ENCODE peak calls at places on chromosomes 2 and 18, in four cellular contexts. R is tibial nerve, P is GM12878, X is A549. H is an unnamed sample. For H3K4me1, the result is how much of the 10 kb centered on the place peaks cover.

GRCh38 chr2:222433381-222434173 is 9.2 kb downstream of the SGPP2 start:
- DNase-seq in X (no peak), R (no peak), P (no peak), H (no peak)

GRCh38 chr18:64449433-64449832 is 300.5 kb upstream of the LINC00305 start:
- DNase-seq in P (no peak), R (no peak), X (no peak), H (no peak)

GRCh38 chr18:13915391-13915790 is at the start of gene MC2R:
- DNase-seq in R (no peak), P (no peak), X (no peak), H (no peak)

GRCh38 chr18:8978394-8978793 is 124.1 kb upstream of the NDUFV2 start:
- DNase-seq in P (no peak), X (no peak), R (no peak), H (no peak)

GRCh38 chr2:5618271-5618670 is 73.9 kb upstream of the SOX11 start:
- DNase-seq in P (no peak), X (no peak), R (no peak), H (no peak)

GRCh38 chr18:79524181-79525078 is 128.7 kb downstream of the NFATC1 start:
- DNase-seq in P (no peak), R (no peak), X (no peak), H (peak)

GRCh38 chr2:191245869-191246531 is 796 bp downstream of the MYO1B start:
- DNase-seq in R (peak), P (no peak), X (peak), H (peak)

GRCh38 chr2:2291500-2292260 is 39.4 kb downstream of the MYT1L start:
- DNase-seq in R (no peak), X (peak), P (no peak), H (no peak)

GRCh38 chr2:10738192-10738591 is 16.8 kb downstream of the ATP6V1C2 start:
- DNase-seq in X (no peak), R (no peak), P (no peak), H (no peak)

GRCh38 chr2:233600361-233600760 is 17.1 kb upstream of the UGT1A8 start:
- DNase-seq in R (no peak), X (no peak), P (no peak), H (no peak)

GRCh38 chr2:11352781-11353537 is 8.5 kb upstream of the ROCK2 start:
- DNase-seq in X (no peak), P (no peak), R (no peak), H (no peak)

GRCh38 chr18:23188391-23188790 is 53.1 kb downstream of the CABLES1 start:
- DNase-seq in R (no peak), P (no peak), X (no peak), H (no peak)

GRCh38 chr2:112182581-112183034 is 44.4 kb downstream of the FBLN7 start:
- DNase-seq in R (no peak), P (no peak), X (no peak), H (no peak)

DNA sequence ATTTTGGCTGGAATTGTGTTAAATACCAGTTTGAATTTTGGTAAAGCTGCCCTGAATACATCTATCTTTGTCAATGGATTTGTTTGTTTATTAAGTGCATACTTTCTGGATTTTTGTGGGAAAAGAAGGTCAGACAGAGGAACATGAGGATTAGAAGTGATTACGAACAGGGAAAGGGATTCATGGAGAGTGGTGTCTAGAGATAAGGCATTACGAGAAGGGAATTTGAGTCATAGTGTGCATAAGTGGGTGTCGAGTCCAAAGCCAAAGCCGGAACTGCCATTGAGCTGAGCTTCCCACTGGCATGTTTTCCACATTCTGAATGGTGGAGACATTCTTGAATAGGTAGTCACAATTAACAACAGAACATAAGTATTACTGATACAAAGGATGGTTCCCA is 68.9 kb upstream of the EFEMP1 start:
- DNase-seq in P (no peak), R (no peak), X (peak), H (no peak)
- TF ChIP-seq CTCF in P (no peak), R (no peak), X (no peak), H (no peak)

DNA sequence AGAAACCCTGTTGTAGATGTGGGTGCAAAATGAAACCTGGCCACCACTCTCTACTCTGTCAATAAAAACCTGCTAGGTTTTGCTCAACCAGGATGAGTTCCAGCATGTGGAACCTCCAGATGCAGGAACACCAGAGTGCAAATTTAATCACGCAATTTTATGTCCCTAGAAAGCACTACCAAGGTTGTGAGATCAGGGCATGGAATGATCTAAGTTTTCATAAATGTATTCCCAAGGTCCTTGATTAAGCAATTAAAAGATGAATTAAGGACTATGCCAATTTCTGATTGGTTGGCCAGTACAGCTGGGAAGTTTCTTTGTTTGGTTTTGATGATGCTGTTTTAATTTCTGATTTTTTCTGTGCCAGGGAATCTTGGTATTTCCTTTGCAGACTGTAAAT is 179.2 kb downstream of the KCNS3 start:
- DNase-seq in P (no peak), X (no peak), R (no peak), H (no peak)
- H3K4me1 ChIP-seq in P (under half), X (under half), R (under half), H (under half)

GRCh38 chr2:73033142-73033765 is 38.3 kb downstream of the SFXN5 start:
- DNase-seq in X (no peak), R (no peak), P (no peak), H (no peak)

GRCh38 chr2:73032702-73033097 is 38.8 kb downstream of the SFXN5 start:
- DNase-seq in P (no peak), R (no peak), X (no peak), H (no peak)

GRCh38 chr2:73033766-73034381 is 37.6 kb downstream of the SFXN5 start:
- DNase-seq in X (no peak), P (no peak), R (no peak), H (no peak)

GRCh38 chr2:73031095-73031678 is 40.3 kb downstream of the SFXN5 start:
- DNase-seq in R (no peak), P (no peak), X (no peak), H (no peak)

DNA sequence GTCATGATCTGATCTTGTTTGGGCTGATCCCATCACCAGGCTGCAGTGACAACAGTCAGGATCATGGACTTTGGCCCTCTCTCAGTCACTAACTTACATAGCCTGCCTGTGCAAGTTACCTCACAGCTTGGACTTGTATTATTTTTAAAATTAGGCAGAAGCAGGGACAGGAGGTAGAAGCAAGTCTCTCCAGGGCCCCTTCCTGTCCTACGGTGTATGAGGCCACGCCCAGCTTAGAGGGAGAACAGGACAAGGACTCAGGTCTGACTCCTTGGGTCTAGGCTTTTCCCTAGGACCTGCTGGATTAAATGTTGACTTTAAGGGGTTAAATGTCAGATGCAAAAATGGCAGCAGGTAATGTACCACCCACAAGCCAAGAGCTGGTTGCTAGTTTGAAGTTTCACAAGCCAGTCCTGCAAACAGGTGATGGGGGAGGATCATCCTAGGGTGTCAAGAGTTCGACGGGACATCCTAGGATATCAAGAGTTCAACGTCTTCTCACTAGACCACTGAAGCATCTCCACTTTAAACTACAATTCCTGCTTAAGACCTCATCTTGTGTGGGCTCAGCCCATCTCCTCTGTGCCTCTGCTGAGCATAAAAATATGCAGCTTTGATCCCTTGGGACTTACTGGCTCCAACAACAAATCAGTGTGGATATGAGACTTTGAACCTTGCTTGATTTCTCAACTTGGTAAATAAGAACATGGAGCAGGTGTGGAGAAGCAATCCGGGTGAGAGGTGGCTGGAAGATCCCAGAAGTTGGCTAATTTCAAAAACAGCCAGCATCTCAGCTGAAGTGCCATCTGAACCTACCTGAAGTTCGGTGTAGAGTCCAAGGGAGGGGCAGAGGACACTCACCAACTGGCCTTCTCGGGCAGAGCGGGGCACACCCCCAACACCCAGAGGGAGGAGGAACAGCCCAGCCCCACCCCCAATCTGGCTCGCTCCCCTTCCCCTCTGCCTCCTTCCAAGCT is 39.5 kb downstream of the SFXN5 start:
- DNase-seq in R (no peak), P (no peak), X (peak), H (no peak)
- TF ChIP-seq EP300 in R (no peak), P (no peak), X (no peak), H (no peak)

DNA sequence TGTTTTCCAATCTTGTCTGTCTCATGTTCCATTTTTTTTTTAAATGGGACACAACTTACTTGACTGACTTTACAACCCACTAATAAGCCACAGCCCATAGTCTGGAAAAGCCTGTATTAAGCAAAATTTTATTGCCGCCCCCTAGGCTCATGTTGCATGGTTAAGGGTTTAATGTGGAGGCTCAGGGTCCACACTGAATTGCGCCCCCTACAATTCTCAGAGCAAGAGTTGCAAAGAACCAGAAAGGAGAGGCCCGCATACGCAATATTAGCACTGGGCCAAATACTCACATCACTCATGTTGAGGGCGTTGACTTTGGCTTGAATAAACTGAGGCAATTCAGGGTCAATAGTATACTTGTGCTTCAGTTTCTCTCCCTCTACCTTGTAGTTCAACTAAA is 65.5 kb downstream of the NEB start:
- DNase-seq in P (no peak), R (no peak), X (no peak), H (no peak)
- TF ChIP-seq CTCF in P (no peak), R (no peak), X (no peak), H (no peak)

DNA sequence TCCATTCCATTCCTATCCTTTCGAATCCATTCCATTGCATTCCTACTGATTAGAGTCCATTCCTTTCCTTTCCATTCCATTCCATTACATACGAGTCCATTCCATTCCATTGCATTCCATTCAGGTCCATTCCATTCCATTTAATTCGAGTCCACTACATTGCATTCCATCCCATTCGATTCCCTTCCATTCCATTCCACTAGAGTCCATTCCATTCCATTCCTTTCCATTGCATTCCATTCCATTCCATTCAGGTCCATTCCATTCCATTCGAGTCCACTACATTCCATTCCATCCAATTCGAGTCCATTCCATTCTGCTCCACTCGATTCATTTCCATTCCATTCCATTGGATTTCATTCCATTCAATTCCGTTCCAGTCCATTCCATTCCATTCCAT is 1133.6 kb downstream of the RPIA start:
- DNase-seq in R (no peak), P (no peak), X (no peak), H (no peak)
- H3K4me1 ChIP-seq in R (under half), P (under half), X (under half), H (under half)

GRCh38 chr2:99337931-99338580 is 867 bp downstream of the EIF5B start:
- DNase-seq in R (no peak), X (peak), P (no peak), H (no peak)

GRCh38 chr2:99337164-99337930 is at the start of gene EIF5B:
- DNase-seq in X (peak), P (peak), R (peak), H (peak)

GRCh38 chr2:99340669-99341236 is 3.6 kb downstream of the EIF5B start:
- DNase-seq in P (no peak), R (no peak), X (peak), H (no peak)

GRCh38 chr2:99336780-99337163 is 417 bp upstream of the EIF5B start:
- DNase-seq in R (no peak), P (no peak), X (no peak), H (no peak)

GRCh38 chr2:99335911-99336779 is at the start of gene TXNDC9:
- DNase-seq in R (peak), P (peak), X (peak), H (peak)
- TF ChIP-seq EP300 in R (peak), P (peak), X (no peak), H (no peak)